ENCODE peak calls at places on chromosomes 6 and 20, in five cellular contexts. H is heart left ventricle, X is fibroblast of lung, J is right atrium auricular region, F is OCI-LY7. T is an unnamed sample.

GRCh38 chr20:1094706-1095220 is 23.6 kb upstream of the PSMF1 start:
- DNase-seq in H (no peak), X (no peak), J (no peak), F (no peak), T (no peak)

GRCh38 chr6:166610104-166610503 is 16.9 kb downstream of the RPS6KA2 start:
- DNase-seq in H (no peak), X (no peak), J (peak; percentile 7), F (no peak), T (no peak)

GRCh38 chr6:109739671-109740070 is 48.6 kb downstream of the FIG4 start:
- DNase-seq in H (no peak), X (no peak), J (no peak), F (no peak), T (no peak)

GRCh38 chr6:9795880-9796279 is 619.0 kb downstream of the TFAP2A start:
- DNase-seq in H (no peak), X (no peak), J (no peak), F (no peak), T (no peak)

GRCh38 chr6:157770946-157771345 is 52.1 kb upstream of the SNX9 start:
- DNase-seq in H (no peak), X (peak; percentile 17), J (no peak), F (no peak), T (no peak)

GRCh38 chr6:157552171-157552747 is 171.3 kb downstream of the ZDHHC14 start:
- DNase-seq in H (no peak), X (no peak), J (no peak), F (no peak), T (no peak)

GRCh38 chr6:158050955-158051354 is 69.3 kb downstream of the SYNJ2 start:
- DNase-seq in H (no peak), X (no peak), J (no peak), F (no peak), T (no peak)

GRCh38 chr6:63272397-63272796 is 47.4 kb downstream of the LGSN start:
- DNase-seq in H (no peak), X (peak; percentile 40), J (no peak), F (peak; percentile 33), T (no peak)

GRCh38 chr6:41488064-41488391 is 58.2 kb upstream of the FOXP4 start:
- DNase-seq in H (no peak), X (no peak), J (no peak), F (no peak), T (no peak)

GRCh38 chr6:32982084-32982701 is 13.8 kb downstream of the BRD2 start:
- DNase-seq in H (no peak), X (no peak), J (no peak), F (peak; percentile 52), T (no peak)

GRCh38 chr20:43752561-43753301 is 25.9 kb upstream of the GTSF1L start:
- DNase-seq in H (peak; percentile 51), X (peak; percentile 89), J (no peak), F (peak; percentile 77), T (no peak)

GRCh38 chr6:107811591-107812218 is 12.4 kb downstream of the SCML4 start:
- DNase-seq in H (no peak), X (no peak), J (peak; percentile 32), F (no peak), T (no peak)

GRCh38 chr6:43436577-43437282 is 9.4 kb downstream of the ABCC10 start:
- DNase-seq in H (no peak), X (peak; percentile 96), J (no peak), F (no peak), T (no peak)

GRCh38 chr6:68008445-68008844 is 626.6 kb upstream of the ADGRB3 start:
- DNase-seq in H (no peak), X (peak; percentile 33), J (no peak), F (no peak), T (no peak)

GRCh38 chr20:3801299-3801698 is 5.2 kb downstream of the CDC25B start:
- DNase-seq in H (no peak), X (no peak), J (no peak), F (no peak), T (no peak)

GRCh38 chr20:3800878-3801260 is 4.8 kb downstream of the CDC25B start:
- DNase-seq in H (peak; percentile 16), X (no peak), J (no peak), F (no peak), T (no peak)

GRCh38 chr20:3801846-3802245 is 5.7 kb downstream of the CDC25B start:
- DNase-seq in H (peak; percentile 21), X (no peak), J (no peak), F (no peak), T (no peak)

GRCh38 chr20:3798908-3799248 is 2.8 kb downstream of the CDC25B start:
- DNase-seq in H (peak; percentile 10), X (no peak), J (no peak), F (no peak), T (no peak)

GRCh38 chr20:3800256-3800877 is 4.3 kb downstream of the CDC25B start:
- DNase-seq in H (peak; percentile 19), X (no peak), J (no peak), F (no peak), T (no peak)
- H3K36me3 ChIP-seq in H (peaks cover 51% of the 10 kb centered on the region), X (peaks cover 57% of the 10 kb centered on the region), J (peaks cover 35% of the 10 kb centered on the region), F (peaks cover 72% of the 10 kb centered on the region), T (peaks cover 50% of the 10 kb centered on the region)

DNA sequence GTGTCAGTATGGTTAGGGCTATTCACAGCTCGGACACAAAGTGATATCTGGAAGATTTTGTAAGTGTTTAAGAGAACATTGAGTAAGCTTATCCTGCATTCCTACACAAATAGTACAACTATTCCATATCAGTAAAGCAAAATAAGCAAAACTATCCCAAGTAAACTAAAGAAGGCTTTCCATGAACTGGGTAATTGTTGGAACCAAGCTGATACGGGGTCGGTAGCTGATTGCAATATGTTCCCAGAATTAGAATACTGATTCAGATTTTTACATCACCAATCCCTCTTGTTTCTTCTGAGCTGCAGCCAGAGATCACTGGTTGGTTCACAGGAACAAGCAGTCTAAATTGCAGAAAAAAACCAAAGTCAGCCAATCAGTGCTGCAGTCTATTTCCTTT is 54.1 kb downstream of the CDS2 start:
- DNase-seq in H (no peak), X (peak; percentile 9), J (no peak), F (no peak), T (no peak)
- H3K27ac ChIP-seq in H (peak overlapping the region; percentile 66), X (no peak overlapping the region), J (peak overlapping the region; percentile 61), F (no peak overlapping the region), T (peak overlapping the region; percentile 79)

GRCh38 chr6:168376811-168377480 is 57.4 kb upstream of the DACT2 start:
- DNase-seq in H (no peak), X (no peak), J (no peak), F (no peak), T (no peak)
- H3K4me3 ChIP-seq in H (no peak overlapping the region), X (no peak overlapping the region), J (no peak overlapping the region), F (no peak overlapping the region), T (peak overlapping the region; percentile 22)

GRCh38 chr6:7214400-7214940 is 98.5 kb downstream of the SSR1 start:
- DNase-seq in H (peak; percentile 51), X (no peak), J (peak; percentile 30), F (no peak), T (no peak)

GRCh38 chr6:7216941-7217621 is 95.9 kb downstream of the SSR1 start:
- DNase-seq in H (peak; percentile 78), X (peak; percentile 28), J (no peak), F (no peak), T (peak; percentile 68)

GRCh38 chr6:7215140-7215539 is 97.9 kb downstream of the SSR1 start:
- DNase-seq in H (no peak), X (peak; percentile 75), J (no peak), F (no peak), T (no peak)

GRCh38 chr6:7215798-7216231 is 97.2 kb downstream of the SSR1 start:
- DNase-seq in H (no peak), X (no peak), J (peak; percentile 52), F (no peak), T (no peak)

GRCh38 chr6:7213416-7213815 is 99.6 kb downstream of the SSR1 start:
- DNase-seq in H (no peak), X (no peak), J (peak; percentile 18), F (no peak), T (no peak)
- H3K36me3 ChIP-seq in H (peaks cover 79% of the 10 kb centered on the region), X (peaks cover 13% of the 10 kb centered on the region), J (peaks cover 50% of the 10 kb centered on the region), F (no peaks in the 10 kb centered on the region), T (peaks cover 58% of the 10 kb centered on the region)

DNA sequence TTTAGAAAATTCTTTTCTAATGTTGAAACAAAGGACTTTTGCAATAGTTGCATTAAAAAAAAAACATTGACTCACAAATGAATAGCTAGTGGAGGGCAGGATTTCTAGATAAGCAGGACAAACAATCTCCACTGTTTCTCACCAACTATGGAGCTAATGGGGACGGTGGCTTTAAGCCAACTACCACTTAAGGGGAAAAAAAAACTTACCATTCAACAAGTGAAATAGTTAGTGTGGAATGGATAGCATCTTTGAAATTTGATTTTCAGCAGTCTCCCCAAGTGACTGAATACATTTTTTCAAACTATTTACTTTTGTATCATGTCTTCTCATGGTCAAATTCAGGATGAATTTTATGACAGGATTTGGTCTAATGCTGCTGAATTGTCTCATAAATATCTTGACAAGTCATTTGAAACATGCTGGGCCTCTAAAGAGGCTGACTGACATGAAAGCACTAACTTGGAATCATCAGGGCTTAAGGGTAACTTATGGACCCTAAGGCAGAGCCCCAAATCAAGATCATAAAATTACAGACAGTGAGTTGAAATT is 100.5 kb downstream of the EYA4 start:
- DNase-seq in H (no peak), X (peak; percentile 90), J (no peak), F (no peak), T (no peak)
- H3K27ac ChIP-seq in H (no peak overlapping the region), X (no peak overlapping the region), J (no peak overlapping the region), F (no peak overlapping the region), T (no peak overlapping the region)

T was measured in left ventricle myocardium inferior.